ENCODE peak calls at places on chromosomes 5 and 9, in four cellular contexts. P, Q, W and B are unnamed samples.

GRCh38 chr5:180155331-180155881 is 53.6 kb downstream of the RASGEF1C start:
- DNase-seq in W (no peak), P (no peak), Q (no peak), B (no peak)

GRCh38 chr9:138073808-138074207 is 196.2 kb downstream of the CACNA1B start:
- DNase-seq in P (no peak), W (no peak), Q (no peak), B (no peak)

GRCh38 chr9:96555567-96556386 is 63.9 kb downstream of the CDC14B start:
- DNase-seq in P (no peak), Q (no peak), W (no peak), B (no peak)

GRCh38 chr5:169094586-169095409 is 206.1 kb downstream of the SLIT3 start:
- DNase-seq in P (no peak), W (peak; percentile 82), Q (no peak), B (no peak)

GRCh38 chr5:73119492-73120157 is 750 bp upstream of the TMEM171 start:
- DNase-seq in Q (no peak), W (peak; percentile 38), P (no peak), B (no peak)

GRCh38 chr5:157944077-157944633 is 85.2 kb upstream of the CLINT1 start:
- DNase-seq in W (no peak), Q (no peak), P (no peak), B (no peak)

GRCh38 chr5:120055858-120056257 is 408.2 kb upstream of the PRR16 start:
- DNase-seq in P (no peak), W (peak; percentile 39), Q (no peak), B (peak; percentile 9)

GRCh38 chr9:109910616-109911568 is 130.9 kb downstream of the PALM2AKAP2 start:
- DNase-seq in P (no peak), Q (no peak), W (peak; percentile 20), B (peak; percentile 69)

GRCh38 chr9:90274725-90275124 is 367.9 kb downstream of the DIRAS2 start:
- DNase-seq in Q (no peak), P (no peak), W (no peak), B (no peak)

GRCh38 chr5:155833282-155833681 is 493.7 kb upstream of the SGCD start:
- DNase-seq in P (no peak), W (no peak), Q (no peak), B (no peak)

GRCh38 chr9:118644066-118644465 is 725.2 kb downstream of the BRINP1 start:
- DNase-seq in W (no peak), P (no peak), Q (no peak), B (no peak)

GRCh38 chr5:172156541-172156994 is 31.5 kb downstream of the STK10 start:
- DNase-seq in P (no peak), W (no peak), Q (no peak), B (no peak)

GRCh38 chr5:55226027-55226933 is 835 bp downstream of the MCIDAS start:
- DNase-seq in W (peak; percentile 53), Q (peak; percentile 89), P (no peak), B (peak; percentile 93)

GRCh38 chr5:139885172-139885856 is 89.7 kb downstream of the PSD2 start:
- DNase-seq in P (no peak), Q (no peak), W (no peak), B (no peak)

GRCh38 chr9:35562895-35563746 is 41.9 kb upstream of the TESK1 start:
- DNase-seq in W (no peak), Q (no peak), P (no peak), B (no peak)

GRCh38 chr9:94916956-94917355 is 190.5 kb downstream of the AOPEP start:
- DNase-seq in W (peak; percentile 41), Q (no peak), P (no peak), B (peak; percentile 69)

GRCh38 chr5:133735346-133735745 is 123.0 kb upstream of the FSTL4 start:
- DNase-seq in W (no peak), Q (no peak), P (no peak), B (no peak)

GRCh38 chr9:136551401-136552116 is 5.7 kb upstream of the NOTCH1 start:
- DNase-seq in P (no peak), Q (no peak), W (peak; percentile 88), B (peak; percentile 99)

GRCh38 chr9:23382418-23382817 is 443.6 kb downstream of the ELAVL2 start:
- DNase-seq in P (no peak), Q (no peak), W (no peak), B (no peak)

GRCh38 chr5:7208911-7209310 is 187.0 kb upstream of the ADCY2 start:
- DNase-seq in Q (no peak), W (no peak), P (no peak), B (no peak)

GRCh38 chr5:168714046-168714445 is 134.9 kb upstream of the PANK3 start:
- DNase-seq in Q (no peak), W (peak; percentile 8), P (no peak), B (no peak)

GRCh38 chr5:179421156-179421895 is 76.1 kb upstream of the ADAMTS2 start:
- DNase-seq in W (no peak), Q (no peak), P (no peak), B (peak; percentile 61)

GRCh38 chr5:80466669-80467485 is 21.0 kb upstream of the FAM151B start:
- DNase-seq in P (no peak), Q (no peak), W (peak; percentile 64), B (peak; percentile 71)

GRCh38 chr9:35863583-35863982 is 6.6 kb downstream of the OR13J1 start:
- DNase-seq in P (no peak), W (no peak), Q (no peak), B (no peak)

GRCh38 chr5:93723005-93723404 is 18.4 kb downstream of the POU5F2 start:
- DNase-seq in W (peak; percentile 17), Q (no peak), P (no peak), B (no peak)

GRCh38 chr5:10682429-10682746 is 78.6 kb downstream of the DAP start:
- DNase-seq in W (no peak), P (no peak), Q (no peak), B (no peak)

GRCh38 chr5:59799668-59800374 is 93.7 kb downstream of the PDE4D start:
- DNase-seq in W (peak; percentile 61), P (no peak), Q (peak; percentile 37), B (peak; percentile 54)